ENCODE peak calls at places on chromosome 12, in nine cellular contexts. One of them, this sample, is unnamed.

GRCh38 chr12:51199546-51199945 is 18.3 kb downstream of the POU6F1 start:
- DNase-seq in HuH-7: no peak
- DNase-seq in nucleus accumbens: no peak
- DNase-seq in stimulated activated CD8-positive, alpha-beta memory T cell treated with anti-CD3 and anti-CD28 coated beads, Interleukin-4, amount 100 ng/mL, for 48 hours: no peak
- DNase-seq in stimulated activated CD4-positive, alpha-beta T cell treated with anti-CD3 and anti-CD28 coated beads, Interleukin-1b, Interleukin-23, amount 100 ng/mL, for 1 hour: no peak
- DNase-seq in body of pancreas: no peak
- DNase-seq in 8988T: no peak
- DNase-seq in T-helper 1 cell: no peak
- DNase-seq in kidney epithelial cell: no peak
- DNase-seq in this sample: no peak

GRCh38 chr12:39915249-39915648 is 190.6 kb downstream of the SLC2A13 start:
- DNase-seq in 8988T: no peak
- DNase-seq in stimulated activated CD8-positive, alpha-beta memory T cell treated with anti-CD3 and anti-CD28 coated beads, Interleukin-4, amount 100 ng/mL, for 48 hours: no peak
- DNase-seq in body of pancreas: no peak
- DNase-seq in HuH-7: no peak
- DNase-seq in nucleus accumbens: no peak
- DNase-seq in stimulated activated CD4-positive, alpha-beta T cell treated with anti-CD3 and anti-CD28 coated beads, Interleukin-1b, Interleukin-23, amount 100 ng/mL, for 1 hour: no peak
- DNase-seq in T-helper 1 cell: no peak
- DNase-seq in kidney epithelial cell: no peak
- DNase-seq in this sample: no peak

GRCh38 chr12:12586879-12587675 is 24.4 kb upstream of the DUSP16 start:
- DNase-seq in body of pancreas: no peak
- DNase-seq in stimulated activated CD4-positive, alpha-beta T cell treated with anti-CD3 and anti-CD28 coated beads, Interleukin-1b, Interleukin-23, amount 100 ng/mL, for 1 hour: no peak
- DNase-seq in HuH-7: no peak
- DNase-seq in stimulated activated CD8-positive, alpha-beta memory T cell treated with anti-CD3 and anti-CD28 coated beads, Interleukin-4, amount 100 ng/mL, for 48 hours: no peak
- DNase-seq in kidney epithelial cell: no peak
- DNase-seq in 8988T: no peak
- DNase-seq in T-helper 1 cell: no peak
- DNase-seq in nucleus accumbens: no peak
- DNase-seq in this sample: no peak

GRCh38 chr12:47078733-47079364 is 572 bp upstream of the PCED1B start:
- DNase-seq in body of pancreas: peak
- DNase-seq in 8988T: no peak
- DNase-seq in kidney epithelial cell: no peak
- DNase-seq in stimulated activated CD4-positive, alpha-beta T cell treated with anti-CD3 and anti-CD28 coated beads, Interleukin-1b, Interleukin-23, amount 100 ng/mL, for 1 hour: no peak
- DNase-seq in stimulated activated CD8-positive, alpha-beta memory T cell treated with anti-CD3 and anti-CD28 coated beads, Interleukin-4, amount 100 ng/mL, for 48 hours: peak
- DNase-seq in nucleus accumbens: no peak
- DNase-seq in T-helper 1 cell: peak
- DNase-seq in HuH-7: peak
- DNase-seq in this sample: peak

GRCh38 chr12:107441906-107442305 is 243.7 kb upstream of the PWP1 start:
- DNase-seq in T-helper 1 cell: no peak
- DNase-seq in kidney epithelial cell: no peak
- DNase-seq in body of pancreas: no peak
- DNase-seq in nucleus accumbens: no peak
- DNase-seq in HuH-7: no peak
- DNase-seq in 8988T: no peak
- DNase-seq in stimulated activated CD8-positive, alpha-beta memory T cell treated with anti-CD3 and anti-CD28 coated beads, Interleukin-4, amount 100 ng/mL, for 48 hours: no peak
- DNase-seq in stimulated activated CD4-positive, alpha-beta T cell treated with anti-CD3 and anti-CD28 coated beads, Interleukin-1b, Interleukin-23, amount 100 ng/mL, for 1 hour: no peak
- DNase-seq in this sample: no peak

GRCh38 chr12:104549820-104550480 is 93.2 kb downstream of the CHST11 start:
- DNase-seq in kidney epithelial cell: peak
- DNase-seq in HuH-7: no peak
- DNase-seq in stimulated activated CD8-positive, alpha-beta memory T cell treated with anti-CD3 and anti-CD28 coated beads, Interleukin-4, amount 100 ng/mL, for 48 hours: no peak
- DNase-seq in T-helper 1 cell: no peak
- DNase-seq in nucleus accumbens: no peak
- DNase-seq in 8988T: no peak
- DNase-seq in body of pancreas: no peak
- DNase-seq in stimulated activated CD4-positive, alpha-beta T cell treated with anti-CD3 and anti-CD28 coated beads, Interleukin-1b, Interleukin-23, amount 100 ng/mL, for 1 hour: no peak
- DNase-seq in this sample: no peak

GRCh38 chr12:46590991-46591703 is 218.6 kb upstream of the SLC38A2 start:
- DNase-seq in nucleus accumbens: no peak
- DNase-seq in HuH-7: no peak
- DNase-seq in kidney epithelial cell: no peak
- DNase-seq in 8988T: no peak
- DNase-seq in stimulated activated CD4-positive, alpha-beta T cell treated with anti-CD3 and anti-CD28 coated beads, Interleukin-1b, Interleukin-23, amount 100 ng/mL, for 1 hour: no peak
- DNase-seq in stimulated activated CD8-positive, alpha-beta memory T cell treated with anti-CD3 and anti-CD28 coated beads, Interleukin-4, amount 100 ng/mL, for 48 hours: no peak
- DNase-seq in T-helper 1 cell: no peak
- DNase-seq in body of pancreas: no peak
- DNase-seq in this sample: no peak

GRCh38 chr12:107670999-107671643 is 14.5 kb upstream of the PWP1 start:
- DNase-seq in stimulated activated CD8-positive, alpha-beta memory T cell treated with anti-CD3 and anti-CD28 coated beads, Interleukin-4, amount 100 ng/mL, for 48 hours: peak
- DNase-seq in HuH-7: peak
- DNase-seq in stimulated activated CD4-positive, alpha-beta T cell treated with anti-CD3 and anti-CD28 coated beads, Interleukin-1b, Interleukin-23, amount 100 ng/mL, for 1 hour: no peak
- DNase-seq in kidney epithelial cell: no peak
- DNase-seq in nucleus accumbens: no peak
- DNase-seq in body of pancreas: peak
- DNase-seq in T-helper 1 cell: no peak
- DNase-seq in 8988T: no peak
- DNase-seq in this sample: peak

GRCh38 chr12:99529966-99530365 is 117.6 kb upstream of the GARIN6 start:
- DNase-seq in 8988T: no peak
- DNase-seq in HuH-7: no peak
- DNase-seq in stimulated activated CD4-positive, alpha-beta T cell treated with anti-CD3 and anti-CD28 coated beads, Interleukin-1b, Interleukin-23, amount 100 ng/mL, for 1 hour: no peak
- DNase-seq in T-helper 1 cell: no peak
- DNase-seq in stimulated activated CD8-positive, alpha-beta memory T cell treated with anti-CD3 and anti-CD28 coated beads, Interleukin-4, amount 100 ng/mL, for 48 hours: no peak
- DNase-seq in kidney epithelial cell: peak
- DNase-seq in body of pancreas: no peak
- DNase-seq in nucleus accumbens: no peak
- DNase-seq in this sample: no peak

GRCh38 chr12:49347307-49348237 is 884 bp downstream of the DNAJC22 start:
- DNase-seq in kidney epithelial cell: no peak
- DNase-seq in T-helper 1 cell: peak
- DNase-seq in HuH-7: peak
- DNase-seq in stimulated activated CD8-positive, alpha-beta memory T cell treated with anti-CD3 and anti-CD28 coated beads, Interleukin-4, amount 100 ng/mL, for 48 hours: peak
- DNase-seq in stimulated activated CD4-positive, alpha-beta T cell treated with anti-CD3 and anti-CD28 coated beads, Interleukin-1b, Interleukin-23, amount 100 ng/mL, for 1 hour: peak
- DNase-seq in body of pancreas: peak
- DNase-seq in nucleus accumbens: peak
- DNase-seq in 8988T: peak
- DNase-seq in this sample: peak

GRCh38 chr12:123660328-123660727 is 10.6 kb upstream of the TCTN2 start:
- DNase-seq in stimulated activated CD8-positive, alpha-beta memory T cell treated with anti-CD3 and anti-CD28 coated beads, Interleukin-4, amount 100 ng/mL, for 48 hours: no peak
- DNase-seq in body of pancreas: no peak
- DNase-seq in kidney epithelial cell: peak
- DNase-seq in nucleus accumbens: no peak
- DNase-seq in stimulated activated CD4-positive, alpha-beta T cell treated with anti-CD3 and anti-CD28 coated beads, Interleukin-1b, Interleukin-23, amount 100 ng/mL, for 1 hour: no peak
- DNase-seq in 8988T: no peak
- DNase-seq in HuH-7: no peak
- DNase-seq in T-helper 1 cell: no peak
- DNase-seq in this sample: no peak

GRCh38 chr12:91138337-91138905 is 27.1 kb upstream of the LUM start:
- DNase-seq in nucleus accumbens: no peak
- DNase-seq in kidney epithelial cell: no peak
- DNase-seq in stimulated activated CD4-positive, alpha-beta T cell treated with anti-CD3 and anti-CD28 coated beads, Interleukin-1b, Interleukin-23, amount 100 ng/mL, for 1 hour: no peak
- DNase-seq in HuH-7: no peak
- DNase-seq in 8988T: no peak
- DNase-seq in body of pancreas: no peak
- DNase-seq in stimulated activated CD8-positive, alpha-beta memory T cell treated with anti-CD3 and anti-CD28 coated beads, Interleukin-4, amount 100 ng/mL, for 48 hours: no peak
- DNase-seq in T-helper 1 cell: no peak
- DNase-seq in this sample: no peak

GRCh38 chr12:24600996-24601395 is 347.9 kb downstream of the BCAT1 start:
- DNase-seq in T-helper 1 cell: no peak
- DNase-seq in stimulated activated CD4-positive, alpha-beta T cell treated with anti-CD3 and anti-CD28 coated beads, Interleukin-1b, Interleukin-23, amount 100 ng/mL, for 1 hour: no peak
- DNase-seq in body of pancreas: no peak
- DNase-seq in stimulated activated CD8-positive, alpha-beta memory T cell treated with anti-CD3 and anti-CD28 coated beads, Interleukin-4, amount 100 ng/mL, for 48 hours: no peak
- DNase-seq in kidney epithelial cell: peak
- DNase-seq in 8988T: no peak
- DNase-seq in HuH-7: no peak
- DNase-seq in nucleus accumbens: no peak
- DNase-seq in this sample: no peak

GRCh38 chr12:29782285-29782820 is 1.4 kb downstream of the TMTC1 start:
- DNase-seq in HuH-7: no peak
- DNase-seq in stimulated activated CD4-positive, alpha-beta T cell treated with anti-CD3 and anti-CD28 coated beads, Interleukin-1b, Interleukin-23, amount 100 ng/mL, for 1 hour: no peak
- DNase-seq in kidney epithelial cell: peak
- DNase-seq in 8988T: no peak
- DNase-seq in stimulated activated CD8-positive, alpha-beta memory T cell treated with anti-CD3 and anti-CD28 coated beads, Interleukin-4, amount 100 ng/mL, for 48 hours: peak
- DNase-seq in T-helper 1 cell: no peak
- DNase-seq in nucleus accumbens: no peak
- DNase-seq in body of pancreas: peak
- DNase-seq in this sample: no peak

GRCh38 chr12:3236345-3237153 is 159.4 kb downstream of the TSPAN9 start:
- DNase-seq in 8988T: peak
- DNase-seq in HuH-7: peak
- DNase-seq in stimulated activated CD8-positive, alpha-beta memory T cell treated with anti-CD3 and anti-CD28 coated beads, Interleukin-4, amount 100 ng/mL, for 48 hours: peak
- DNase-seq in T-helper 1 cell: no peak
- DNase-seq in nucleus accumbens: no peak
- DNase-seq in body of pancreas: no peak
- DNase-seq in kidney epithelial cell: peak
- DNase-seq in stimulated activated CD4-positive, alpha-beta T cell treated with anti-CD3 and anti-CD28 coated beads, Interleukin-1b, Interleukin-23, amount 100 ng/mL, for 1 hour: no peak
- DNase-seq in this sample: peak

GRCh38 chr12:56115329-56115728 is 1.1 kb upstream of the RPL41 start:
- DNase-seq in stimulated activated CD8-positive, alpha-beta memory T cell treated with anti-CD3 and anti-CD28 coated beads, Interleukin-4, amount 100 ng/mL, for 48 hours: no peak
- DNase-seq in nucleus accumbens: no peak
- DNase-seq in HuH-7: no peak
- DNase-seq in body of pancreas: peak
- DNase-seq in kidney epithelial cell: no peak
- DNase-seq in 8988T: no peak
- DNase-seq in T-helper 1 cell: no peak
- DNase-seq in stimulated activated CD4-positive, alpha-beta T cell treated with anti-CD3 and anti-CD28 coated beads, Interleukin-1b, Interleukin-23, amount 100 ng/mL, for 1 hour: no peak
- DNase-seq in this sample: no peak

GRCh38 chr12:122835693-122836026 is 403 bp downstream of the HIP1R start:
- DNase-seq in 8988T: peak
- DNase-seq in T-helper 1 cell: peak
- DNase-seq in body of pancreas: peak
- DNase-seq in stimulated activated CD8-positive, alpha-beta memory T cell treated with anti-CD3 and anti-CD28 coated beads, Interleukin-4, amount 100 ng/mL, for 48 hours: peak
- DNase-seq in stimulated activated CD4-positive, alpha-beta T cell treated with anti-CD3 and anti-CD28 coated beads, Interleukin-1b, Interleukin-23, amount 100 ng/mL, for 1 hour: no peak
- DNase-seq in nucleus accumbens: no peak
- DNase-seq in HuH-7: no peak
- DNase-seq in kidney epithelial cell: no peak
- DNase-seq in this sample: peak